ENCODE peak calls at places on chromosomes 12 and 14, in four cellular contexts. Q, S, I and R are unnamed samples. For H3K4me1, the result is how much of the 10 kb centered on the place peaks cover.

GRCh38 chr14:81211844-81212243 is 8.9 kb downstream of the GTF2A1 start:
- DNase-seq in S (peak), Q (no peak), I (peak), R (no peak)

GRCh38 chr12:132319991-132320570 is 9.3 kb downstream of the GALNT9 start:
- DNase-seq in I (no peak), Q (no peak), S (no peak), R (no peak)

GRCh38 chr14:70635971-70636595 is 5.6 kb upstream of the TTC9 start:
- DNase-seq in I (no peak), Q (no peak), S (no peak), R (no peak)

GRCh38 chr12:88793091-88793490 is 212.8 kb upstream of the KITLG start:
- DNase-seq in Q (no peak), I (no peak), S (no peak), R (no peak)

GRCh38 chr14:28774764-28775738 is 8.5 kb downstream of the FOXG1 start:
- DNase-seq in Q (no peak), I (no peak), S (no peak), R (no peak)

GRCh38 chr14:47207636-47208035 is 467.8 kb downstream of the MDGA2 start:
- DNase-seq in Q (no peak), S (no peak), I (no peak), R (no peak)

GRCh38 chr12:89225401-89225800 is 126.9 kb downstream of the DUSP6 start:
- DNase-seq in I (peak), S (no peak), Q (peak), R (peak)

GRCh38 chr12:94941440-94941862 is 62.0 kb downstream of the NDUFA12 start:
- DNase-seq in S (peak), Q (no peak), I (peak), R (peak)

GRCh38 chr12:121581681-121582439 is 1.0 kb upstream of the KDM2B start:
- DNase-seq in I (peak), S (peak), Q (no peak), R (no peak)

GRCh38 chr12:38695057-38695456 is 210.3 kb downstream of the CPNE8 start:
- DNase-seq in S (no peak), I (no peak), Q (no peak), R (no peak)

GRCh38 chr12:20631711-20632110 is 63.4 kb upstream of the SLCO1C1 start:
- DNase-seq in Q (no peak), I (no peak), S (no peak), R (no peak)

GRCh38 chr12:70962226-70962794 is 41.8 kb upstream of the PTPRR start:
- DNase-seq in I (no peak), S (no peak), Q (no peak), R (no peak)

DNA sequence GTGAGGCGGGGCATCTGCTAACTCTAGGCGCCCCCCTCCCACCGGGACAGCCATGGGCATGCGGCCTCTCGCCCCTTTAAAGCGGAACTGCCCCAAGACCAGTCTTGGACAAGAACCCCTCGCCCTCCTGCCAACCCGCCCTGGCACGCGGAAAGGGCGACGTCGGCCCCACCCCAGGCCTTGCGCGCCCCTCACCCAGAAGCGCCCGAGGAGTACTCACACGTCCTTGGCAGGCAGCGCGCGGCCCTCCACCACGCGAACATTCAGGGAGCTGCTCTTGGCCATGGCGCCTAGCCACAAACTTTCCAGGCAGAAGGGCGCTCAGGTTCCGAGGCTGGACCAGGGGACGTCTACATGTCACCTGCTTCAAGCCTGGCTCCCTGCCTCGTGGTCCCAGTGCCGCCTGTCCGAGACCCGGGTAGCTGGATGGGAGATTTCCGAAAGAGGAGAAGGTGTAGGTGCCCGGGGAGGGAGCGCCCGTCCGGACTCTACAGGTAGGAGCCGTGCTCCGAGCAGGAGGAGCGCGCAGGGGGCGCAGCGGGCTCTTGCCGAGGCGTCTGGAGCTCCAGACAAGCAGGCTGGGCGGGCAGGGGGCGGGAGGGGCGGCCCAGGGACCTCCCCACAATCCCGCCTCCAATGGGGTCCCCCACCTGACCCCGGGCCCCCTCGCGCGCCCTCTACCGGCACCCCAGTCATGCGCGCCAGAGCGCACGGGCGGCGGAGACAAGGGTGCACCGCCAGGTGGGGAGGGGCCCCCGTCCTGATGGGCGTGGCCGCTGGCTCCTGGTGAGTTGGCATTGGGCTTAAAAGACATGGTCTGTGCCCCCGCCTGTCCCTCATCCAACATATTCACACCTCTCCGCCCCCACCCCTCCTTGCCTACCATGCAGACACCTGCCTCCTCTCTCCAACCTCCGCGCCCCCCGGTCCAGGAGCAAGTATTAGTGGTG is at the start of gene RASAL1:
- DNase-seq in S (peak), I (peak), Q (peak), R (no peak)
- H3K4me3 ChIP-seq in S (no peak), I (peak), Q (peak), R (no peak)

GRCh38 chr12:97312570-97313135 is 150.0 kb upstream of the RMST start:
- DNase-seq in I (no peak), Q (no peak), S (no peak), R (no peak)
- TF ChIP-seq CTCF in I (no peak), Q (no peak), S (no peak), R (no peak)

GRCh38 chr14:75440733-75441474 is 13.1 kb downstream of the JDP2 start:
- DNase-seq in Q (no peak), S (peak), I (peak), R (peak)

GRCh38 chr14:75443203-75443969 is 15.6 kb downstream of the JDP2 start:
- DNase-seq in S (no peak), Q (no peak), I (no peak), R (no peak)

GRCh38 chr14:75441731-75442130 is 13.9 kb downstream of the JDP2 start:
- DNase-seq in S (no peak), Q (no peak), I (no peak), R (no peak)

GRCh38 chr14:75442166-75442565 is 14.3 kb downstream of the JDP2 start:
- DNase-seq in Q (no peak), S (no peak), I (no peak), R (no peak)

DNA sequence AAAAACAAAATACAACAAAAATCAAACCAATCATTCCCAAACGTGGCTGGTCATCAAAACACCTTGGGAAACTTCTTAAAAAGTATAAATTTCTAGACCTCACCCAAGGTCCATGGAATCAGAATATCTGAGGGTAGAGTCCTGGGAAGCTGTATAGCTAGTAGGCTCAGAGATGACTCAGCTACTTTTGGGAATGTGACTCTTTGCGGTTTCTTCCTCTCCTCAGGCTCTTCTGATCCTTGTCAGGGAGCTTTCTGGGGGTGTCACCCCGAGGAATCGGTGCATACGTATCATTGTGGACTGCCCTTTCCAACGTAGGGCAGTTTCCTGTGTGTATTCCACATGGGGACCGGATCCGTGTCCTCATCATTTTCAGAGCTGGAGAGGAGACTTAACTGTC is 14.8 kb downstream of the JDP2 start:
- DNase-seq in S (no peak), Q (no peak), I (no peak), R (no peak)
- H3K4me1 ChIP-seq in S (under half), Q (under half), I (under half), R (under half)

GRCh38 chr14:24313912-24314311 is 2.6 kb downstream of the LTB4R start:
- DNase-seq in S (no peak), Q (no peak), I (no peak), R (no peak)

GRCh38 chr14:24310666-24311604 is at the start of gene LTB4R:
- DNase-seq in Q (peak), S (peak), I (peak), R (no peak)

GRCh38 chr14:24314377-24315193 is 3.3 kb downstream of the LTB4R start:
- DNase-seq in S (no peak), Q (no peak), I (no peak), R (no peak)

GRCh38 chr14:24311837-24312615 is 724 bp downstream of the LTB4R start:
- DNase-seq in Q (peak), I (peak), S (peak), R (no peak)

GRCh38 chr14:24312736-24313507 is 1.6 kb downstream of the LTB4R start:
- DNase-seq in S (no peak), I (no peak), Q (no peak), R (no peak)
- H3K4me3 ChIP-seq in S (no peak), I (no peak), Q (no peak), R (no peak)

GRCh38 chr14:56297449-56297848 is 179.2 kb downstream of the PELI2 start:
- DNase-seq in Q (no peak), I (no peak), S (no peak), R (no peak)

GRCh38 chr14:56293506-56293905 is 175.3 kb downstream of the PELI2 start:
- DNase-seq in I (no peak), S (no peak), Q (no peak), R (no peak)

GRCh38 chr14:56290195-56290594 is 172.0 kb downstream of the PELI2 start:
- DNase-seq in I (no peak), S (no peak), Q (no peak), R (no peak)

GRCh38 chr14:56295743-56296142 is 177.5 kb downstream of the PELI2 start:
- DNase-seq in Q (no peak), I (no peak), S (no peak), R (no peak)

GRCh38 chr14:56294125-56294524 is 175.9 kb downstream of the PELI2 start:
- DNase-seq in S (no peak), Q (no peak), I (no peak), R (no peak)
- TF ChIP-seq CTCF in S (no peak), Q (no peak), I (no peak), R (no peak)

DNA sequence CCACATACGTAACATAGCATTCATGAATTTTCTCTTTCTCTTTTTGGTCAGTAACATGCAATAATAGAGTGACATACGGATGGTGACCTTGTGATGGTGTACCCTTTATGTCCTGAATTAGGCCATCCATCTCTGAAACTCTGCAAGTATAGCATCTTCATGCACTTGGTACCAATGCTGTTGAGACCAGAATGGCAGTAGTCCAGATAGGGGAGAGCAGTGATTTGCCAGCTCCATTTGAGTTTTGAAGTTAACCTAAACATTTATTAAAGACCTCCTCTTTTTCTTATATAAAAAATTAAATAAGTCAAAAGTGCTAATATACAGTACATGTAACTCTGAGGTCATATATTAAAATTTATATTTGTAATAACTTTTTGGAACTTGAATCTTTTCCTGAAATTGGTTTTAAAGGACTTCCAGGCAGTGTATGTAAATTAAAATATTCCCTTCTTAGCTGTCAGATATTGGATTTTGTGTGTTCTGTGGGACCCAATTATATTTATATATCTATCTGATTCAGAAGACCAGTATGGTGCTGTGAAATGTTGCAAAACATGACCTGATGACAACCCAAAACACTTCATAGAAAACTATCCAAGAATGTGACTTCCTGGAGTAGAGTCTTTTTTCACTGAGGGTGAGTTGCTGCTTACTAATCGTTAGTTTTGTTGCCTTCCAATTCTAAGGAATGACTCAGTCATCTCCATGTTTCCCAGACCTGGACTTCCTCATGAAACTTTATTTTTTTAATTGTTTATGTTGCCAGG is 3.5 kb downstream of the ELK3 start:
- DNase-seq in S (no peak), I (no peak), Q (no peak), R (no peak)
- H3K4me1 ChIP-seq in S (under half), I (under half), Q (under half), R (under half)